ENCODE peak calls at places on chromosomes 3 and 15, in five cellular contexts. W is HTR-8/SVneo; G is activated CD8-positive, alpha-beta memory T cell treated with anti-CD3 and anti-CD28 coated beads, Interleukin-2, amount 50 U/mL, for 48 hours; T is HuH-7; F is adrenal gland. K is an unnamed sample.

GRCh38 chr3:17333446-17333845 is 409.0 kb downstream of the TBC1D5 start:
- DNase-seq in W (no peak), G (no peak), T (no peak), F (no peak), K (no peak)

GRCh38 chr3:106699093-106699492 is 678.1 kb upstream of the CCDC54 start:
- DNase-seq in W (no peak), G (no peak), T (no peak), F (no peak), K (no peak)

GRCh38 chr3:107211608-107212007 is 165.6 kb upstream of the CCDC54 start:
- DNase-seq in W (no peak), G (no peak), T (no peak), F (no peak), K (no peak)

GRCh38 chr15:74433592-74434259 is at the start of gene SEMA7A:
- DNase-seq in W (peak; percentile 90), G (peak; percentile 92), T (no peak), F (peak; percentile 80), K (peak; percentile 90)

GRCh38 chr15:63283126-63283525 is 5.7 kb downstream of the APH1B start:
- DNase-seq in W (no peak), G (no peak), T (no peak), F (peak; percentile 35), K (no peak)

GRCh38 chr3:107756649-107757048 is 233.9 kb downstream of the BBX start:
- DNase-seq in W (no peak), G (no peak), T (no peak), F (no peak), K (no peak)

GRCh38 chr3:184272269-184272668 is 3.6 kb upstream of the ECE2 start:
- DNase-seq in W (no peak), G (no peak), T (no peak), F (no peak), K (no peak)

GRCh38 chr15:41332788-41333527 is at the start of gene NUSAP1:
- DNase-seq in W (no peak), G (no peak), T (peak; percentile 17), F (no peak), K (peak; percentile 24)

GRCh38 chr3:170144437-170144843 is 37.1 kb downstream of the PHC3 start:
- DNase-seq in W (no peak), G (no peak), T (no peak), F (no peak), K (no peak)

GRCh38 chr3:190533511-190534282 is 19.8 kb downstream of the IL1RAP start:
- DNase-seq in W (peak; percentile 71), G (no peak), T (no peak), F (peak; percentile 67), K (peak; percentile 4)

GRCh38 chr3:123412076-123412475 is 36.8 kb downstream of the ADCY5 start:
- DNase-seq in W (no peak), G (no peak), T (no peak), F (no peak), K (no peak)

GRCh38 chr3:39101022-39101689 is 6.3 kb downstream of the GORASP1 start:
- DNase-seq in W (peak; percentile 61), G (peak; percentile 65), T (peak; percentile 91), F (peak; percentile 53), K (no peak)

GRCh38 chr3:33144433-33144832 is 30.6 kb downstream of the CRTAP start:
- DNase-seq in W (no peak), G (peak; percentile 70), T (peak; percentile 32), F (no peak), K (no peak)

GRCh38 chr15:70768247-70768883 is 5.0 kb upstream of the UACA start:
- DNase-seq in W (no peak), G (no peak), T (no peak), F (no peak), K (no peak)

GRCh38 chr3:141212101-141212500 is 19.5 kb upstream of the PXYLP1 start:
- DNase-seq in W (no peak), G (no peak), T (no peak), F (no peak), K (no peak)

GRCh38 chr15:100060276-100060926 is 281.4 kb downstream of the ADAMTS17 start:
- DNase-seq in W (peak; percentile 48), G (no peak), T (no peak), F (no peak), K (no peak)

GRCh38 chr3:44835684-44836083 is 26.0 kb upstream of the TMEM42 start:
- DNase-seq in W (no peak), G (no peak), T (no peak), F (no peak), K (no peak)

GRCh38 chr3:177420643-177421042 is 223.4 kb upstream of the TBL1XR1 start:
- DNase-seq in W (peak; percentile 43), G (no peak), T (peak; percentile 17), F (no peak), K (no peak)

GRCh38 chr3:190101320-190102117 is 19.2 kb downstream of the P3H2 start:
- DNase-seq in W (no peak), G (no peak), T (no peak), F (no peak), K (no peak)

GRCh38 chr3:157412323-157412845 is 24.3 kb upstream of the PTX3 start:
- DNase-seq in W (no peak), G (no peak), T (no peak), F (no peak), K (no peak)

GRCh38 chr15:58932791-58933310 is 628 bp downstream of the SLTM start:
- DNase-seq in W (no peak), G (no peak), T (no peak), F (peak; percentile 32), K (no peak)

GRCh38 chr3:13332158-13332557 is 88.0 kb downstream of the NUP210 start:
- DNase-seq in W (no peak), G (no peak), T (no peak), F (no peak), K (no peak)

GRCh38 chr15:98866503-98866902 is 141.1 kb downstream of the PGPEP1L start:
- DNase-seq in W (no peak), G (no peak), T (no peak), F (peak; percentile 52), K (no peak)

GRCh38 chr15:28961391-28961790 is 75.6 kb downstream of the APBA2 start:
- DNase-seq in W (no peak), G (peak; percentile 39), T (no peak), F (no peak), K (no peak)

GRCh38 chr3:21484323-21485154 is 266.5 kb downstream of the ZNF385D start:
- DNase-seq in W (peak; percentile 11), G (no peak), T (peak; percentile 14), F (peak; percentile 52), K (no peak)

GRCh38 chr3:138694287-138695007 is 85.9 kb downstream of the FAIM start:
- DNase-seq in W (peak; percentile 82), G (no peak), T (no peak), F (peak; percentile 48), K (no peak)

GRCh38 chr15:36784098-36784670 is 204.8 kb downstream of the CDIN1 start:
- DNase-seq in W (no peak), G (no peak), T (no peak), F (no peak), K (no peak)

GRCh38 chr3:46213201-46213600 is 5.1 kb upstream of the CCR1 start:
- DNase-seq in W (no peak), G (no peak), T (no peak), F (no peak), K (no peak)

GRCh38 chr3:188507244-188507720 is 353.3 kb downstream of the LPP start:
- DNase-seq in W (no peak), G (no peak), T (no peak), F (peak; percentile 20), K (peak; percentile 57)

GRCh38 chr3:78048698-78049097 is 1008.8 kb downstream of the ROBO2 start:
- DNase-seq in W (no peak), G (no peak), T (no peak), F (no peak), K (no peak)

GRCh38 chr3:17349093-17349492 is 393.3 kb downstream of the TBC1D5 start:
- DNase-seq in W (no peak), G (no peak), T (no peak), F (no peak), K (no peak)

GRCh38 chr15:39301589-39301999 is 279.3 kb upstream of the THBS1 start:
- DNase-seq in W (no peak), G (no peak), T (no peak), F (no peak), K (no peak)

GRCh38 chr3:3998140-3998977 is 199.1 kb downstream of the LRRN1 start:
- DNase-seq in W (no peak), G (no peak), T (peak; percentile 44), F (no peak), K (no peak)

GRCh38 chr3:132563409-132564074 is 33.5 kb upstream of the ACKR4 start:
- DNase-seq in W (no peak), G (no peak), T (no peak), F (no peak), K (no peak)

GRCh38 chr3:128745742-128746141 is 19.8 kb downstream of the RAB7A start:
- DNase-seq in W (no peak), G (no peak), T (no peak), F (no peak), K (no peak)

GRCh38 chr15:53872410-53872809 is 105.8 kb upstream of the UNC13C start:
- DNase-seq in W (no peak), G (no peak), T (no peak), F (no peak), K (no peak)

GRCh38 chr3:61181874-61182273 is 69.4 kb downstream of the FHIT start:
- DNase-seq in W (no peak), G (no peak), T (no peak), F (peak; percentile 24), K (no peak)

K was measured in amygdala.